ENCODE peak calls at places on chromosomes 2 and 18, in five cellular contexts. I is foreskin keratinocyte, Y is NCI-H1048, V is cardiac fibroblast, C is mucosa of descending colon. O is an unnamed sample.

GRCh38 chr2:235084424-235084823 is 132.6 kb downstream of the SH3BP4 start:
- DNase-seq in I (no peak), Y (no peak), V (no peak), C (no peak), O (no peak)

GRCh38 chr2:1868683-1869141 is 124.4 kb upstream of the PXDN start:
- DNase-seq in I (no peak), Y (no peak), V (no peak), C (no peak), O (no peak)

GRCh38 chr2:176199902-176200301 is 11.4 kb downstream of the HOXD1 start:
- DNase-seq in I (no peak), Y (no peak), V (no peak), C (no peak), O (no peak)

GRCh38 chr2:85550476-85550875 is 10.8 kb downstream of the GGCX start:
- DNase-seq in I (no peak), Y (no peak), V (no peak), C (no peak), O (no peak)

GRCh38 chr2:239107936-239108335 is 260.1 kb downstream of the TWIST2 start:
- DNase-seq in I (no peak), Y (no peak), V (no peak), C (no peak), O (no peak)

GRCh38 chr2:215967590-215968373 is 45.6 kb downstream of the MREG start:
- DNase-seq in I (no peak), Y (no peak), V (no peak), C (no peak), O (no peak)

GRCh38 chr2:188452084-188452483 is 160.4 kb downstream of the GULP1 start:
- DNase-seq in I (no peak), Y (no peak), V (no peak), C (no peak), O (no peak)

GRCh38 chr2:28088970-28089369 is 198.4 kb downstream of the BABAM2 start:
- DNase-seq in I (no peak), Y (no peak), V (no peak), C (no peak), O (no peak)

GRCh38 chr2:45653125-45653524 is 1.6 kb downstream of the PRKCE start:
- DNase-seq in I (no peak), Y (no peak), V (no peak), C (no peak), O (no peak)

GRCh38 chr2:48270209-48270608 is 259.7 kb upstream of the STON1 start:
- DNase-seq in I (no peak), Y (no peak), V (no peak), C (no peak), O (no peak)

GRCh38 chr2:17816396-17817245 is at the start of gene MSGN1:
- DNase-seq in I (no peak), Y (no peak), V (no peak), C (no peak), O (no peak)

GRCh38 chr18:51030537-51031258 is 685 bp downstream of the SMAD4 start:
- DNase-seq in I (no peak), Y (peak), V (peak), C (peak), O (peak)

GRCh38 chr2:10438688-10439087 is 9.4 kb downstream of the ODC1 start:
- DNase-seq in I (no peak), Y (no peak), V (no peak), C (no peak), O (no peak)

GRCh38 chr18:875912-876311 is 28.8 kb upstream of the ADCYAP1 start:
- DNase-seq in I (no peak), Y (no peak), V (no peak), C (no peak), O (no peak)

GRCh38 chr2:99689135-99689742 is 199.4 kb upstream of the REV1 start:
- DNase-seq in I (no peak), Y (no peak), V (no peak), C (no peak), O (no peak)

GRCh38 chr2:189819297-189819704 is 35.1 kb downstream of the PMS1 start:
- DNase-seq in I (peak), Y (no peak), V (peak), C (no peak), O (no peak)

GRCh38 chr2:17940105-17940630 is 61.7 kb downstream of the KCNS3 start:
- DNase-seq in I (no peak), Y (no peak), V (no peak), C (no peak), O (no peak)

GRCh38 chr2:181916726-181917377 is 25.3 kb downstream of the ITPRID2 start:
- DNase-seq in I (peak), Y (no peak), V (peak), C (no peak), O (no peak)

GRCh38 chr18:49456794-49457193 is 3.7 kb downstream of the DYM start:
- DNase-seq in I (no peak), Y (no peak), V (peak), C (no peak), O (no peak)

GRCh38 chr2:20141056-20141762 is 83.7 kb downstream of the SDC1 start:
- DNase-seq in I (peak), Y (no peak), V (peak), C (no peak), O (no peak)

O was measured in hippocampal formation.